ENCODE peak calls at places on chromosomes 2 and 18, in seven cellular contexts. M is prostate gland, H is mammary epithelial cell, V is stomach, F is fibroblast of lung, A is nephron progenitor cell, S is kidney epithelial cell. R is an unnamed sample.

GRCh38 chr2:15875969-15876705 is 64.2 kb upstream of the MYCN start:
- DNase-seq in M (no peak), H (no peak), V (no peak), F (no peak), A (no peak), S (no peak), R (no peak)

GRCh38 chr2:101399001-101399794 is 11.9 kb upstream of the CREG2 start:
- DNase-seq in M (no peak), H (no peak), V (no peak), F (no peak), A (no peak), S (no peak), R (no peak)

GRCh38 chr18:46344416-46345180 is 240.4 kb downstream of the HAUS1 start:
- DNase-seq in M (no peak), H (no peak), V (no peak), F (no peak), A (no peak), S (no peak), R (no peak)

GRCh38 chr2:175937216-175937615 is 64.9 kb downstream of the LNPK start:
- DNase-seq in M (no peak), H (no peak), V (no peak), F (no peak), A (no peak), S (no peak), R (no peak)

GRCh38 chr2:162333968-162334367 is 10.0 kb upstream of the GCA start:
- DNase-seq in M (no peak), H (peak; percentile 38), V (peak; percentile 38), F (no peak), A (peak; percentile 16), S (no peak), R (peak; percentile 49)

GRCh38 chr2:173010233-173010632 is 65.4 kb upstream of the MAP3K20 start:
- DNase-seq in M (no peak), H (no peak), V (no peak), F (no peak), A (no peak), S (no peak), R (no peak)

GRCh38 chr2:172102858-172103359 is at the start of gene DLX2:
- DNase-seq in M (peak; percentile 63), H (peak; percentile 84), V (peak; percentile 78), F (peak; percentile 75), A (peak; percentile 92), S (peak; percentile 41), R (peak; percentile 70)

GRCh38 chr2:88448248-88448647 is 4.2 kb downstream of the FOXI3 start:
- DNase-seq in M (no peak), H (no peak), V (no peak), F (no peak), A (no peak), S (no peak), R (no peak)

GRCh38 chr2:7744827-7745226 is 827.6 kb downstream of the RNF144A start:
- DNase-seq in M (no peak), H (peak; percentile 46), V (no peak), F (no peak), A (no peak), S (no peak), R (peak; percentile 77)

GRCh38 chr2:217943379-217944321 is 59.1 kb downstream of the TNS1 start:
- DNase-seq in M (peak; percentile 74), H (no peak), V (peak; percentile 81), F (peak; percentile 70), A (peak; percentile 87), S (no peak), R (no peak)

GRCh38 chr2:30293303-30293912 is 62.1 kb downstream of the LBH start:
- DNase-seq in M (no peak), H (peak; percentile 80), V (no peak), F (peak; percentile 98), A (no peak), S (peak; percentile 96), R (peak; percentile 97)

GRCh38 chr2:167771628-167772027 is 475.8 kb downstream of the STK39 start:
- DNase-seq in M (no peak), H (no peak), V (no peak), F (no peak), A (no peak), S (no peak), R (no peak)

GRCh38 chr18:36688020-36688965 is 140.5 kb downstream of the TPGS2 start:
- DNase-seq in M (peak; percentile 81), H (peak; percentile 60), V (peak; percentile 65), F (peak; percentile 56), A (peak; percentile 78), S (no peak), R (peak; percentile 71)

GRCh38 chr2:159175182-159175581 is 111.3 kb downstream of the WDSUB1 start:
- DNase-seq in M (no peak), H (no peak), V (no peak), F (no peak), A (no peak), S (no peak), R (no peak)

GRCh38 chr2:137947714-137948336 is 16.4 kb upstream of the HNMT start:
- DNase-seq in M (peak; percentile 66), H (peak; percentile 56), V (peak; percentile 78), F (peak; percentile 66), A (peak; percentile 59), S (no peak), R (peak; percentile 65)

GRCh38 chr2:7588295-7588694 is 671.1 kb downstream of the RNF144A start:
- DNase-seq in M (no peak), H (peak; percentile 4), V (no peak), F (no peak), A (no peak), S (no peak), R (peak; percentile 49)

GRCh38 chr2:148720501-148720998 is 76.0 kb downstream of the EPC2 start:
- DNase-seq in M (no peak), H (no peak), V (peak; percentile 51), F (no peak), A (no peak), S (no peak), R (no peak)

GRCh38 chr2:167579826-167580225 is 667.6 kb downstream of the STK39 start:
- DNase-seq in M (no peak), H (no peak), V (no peak), F (peak; percentile 27), A (no peak), S (no peak), R (no peak)

GRCh38 chr2:101479328-101479727 is 4.4 kb upstream of the RFX8 start:
- DNase-seq in M (no peak), H (no peak), V (no peak), F (peak; percentile 26), A (no peak), S (no peak), R (no peak)

GRCh38 chr18:12048827-12049175 is 44.8 kb upstream of the ANKRD62 start:
- DNase-seq in M (no peak), H (peak; percentile 86), V (no peak), F (peak; percentile 85), A (no peak), S (peak; percentile 41), R (peak; percentile 65)

GRCh38 chr2:104758199-104758620 is 95.7 kb upstream of the POU3F3 start:
- DNase-seq in M (no peak), H (no peak), V (no peak), F (peak; percentile 77), A (no peak), S (peak; percentile 26), R (no peak)
- TF ChIP-seq CTCF in M (no peak), H (no peak), V (no peak), F (no peak), A (no peak), S (no peak), R (no peak)

DNA sequence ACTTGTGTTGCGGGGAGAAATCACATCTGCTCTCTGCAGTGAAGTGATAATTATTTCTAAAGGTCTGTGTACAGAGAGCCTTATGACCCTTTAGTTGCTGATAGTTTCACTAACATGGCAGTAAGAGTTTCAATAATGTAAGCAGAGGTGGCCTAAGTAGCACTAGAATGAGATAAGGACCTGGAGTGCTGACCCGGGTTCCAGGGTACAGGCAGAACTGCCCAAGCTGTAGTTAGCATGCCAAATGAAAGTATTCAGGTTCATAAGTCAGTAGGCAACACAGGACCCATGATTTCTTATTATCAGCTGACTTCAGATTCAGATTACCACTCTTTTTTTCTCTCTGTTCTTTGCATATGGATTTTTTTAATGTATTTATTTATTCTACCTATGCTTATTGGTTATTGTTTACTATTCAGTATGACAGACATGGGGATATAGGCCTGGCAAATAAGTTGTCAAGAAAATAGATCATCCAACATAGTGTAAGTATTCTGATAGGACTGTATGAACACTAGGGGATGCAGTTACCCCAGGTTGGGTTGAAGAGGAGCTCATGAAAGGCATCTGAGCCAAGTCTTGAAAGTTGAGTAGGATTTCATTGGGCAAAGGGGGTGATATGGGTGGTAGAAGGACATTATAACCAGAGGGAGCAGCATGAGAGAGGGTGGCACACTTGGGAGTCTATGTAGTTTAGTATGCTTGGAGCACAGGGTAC is 105.2 kb downstream of the CCDC85A start:
- DNase-seq in M (no peak), H (no peak), V (no peak), F (peak; percentile 7), A (no peak), S (no peak), R (no peak)
- TF ChIP-seq CTCF in M (no peak), H (peak; percentile 38), V (no peak), F (no peak), A (no peak), S (peak; percentile 18), R (no peak)

GRCh38 chr2:17573085-17573805 is 32.7 kb downstream of the VSNL1 start:
- DNase-seq in M (no peak), H (peak; percentile 68), V (no peak), F (peak; percentile 85), A (no peak), S (no peak), R (peak; percentile 95)
- TF ChIP-seq CTCF in M (no peak), H (peak; percentile 34), V (no peak), F (no peak), A (peak; percentile 19), S (peak; percentile 26), R (no peak)

DNA sequence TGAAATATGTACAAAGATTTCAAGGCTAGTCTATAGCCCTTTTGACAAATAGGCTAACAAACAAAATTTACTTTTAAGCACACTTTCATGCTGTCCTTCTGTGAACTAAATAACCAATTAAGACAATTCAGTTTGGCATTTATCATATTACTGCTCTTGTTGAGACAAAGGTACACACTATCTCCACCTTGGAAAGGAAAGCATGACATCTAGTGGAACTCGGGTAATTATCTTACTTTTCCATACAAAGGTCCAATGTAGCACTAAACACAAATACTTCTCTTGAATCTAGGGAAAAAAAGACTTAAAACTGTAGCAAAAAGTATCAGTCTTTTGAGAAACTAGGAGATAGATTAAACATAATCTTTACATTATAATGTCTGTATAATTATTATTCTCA is 125.0 kb upstream of the CD226 start:
- DNase-seq in M (no peak), H (peak; percentile 4), V (no peak), F (peak; percentile 47), A (no peak), S (peak; percentile 7), R (peak; percentile 52)
- TF ChIP-seq CTCF in M (no peak), H (peak; percentile 49), V (no peak), F (no peak), A (no peak), S (peak; percentile 23), R (no peak)

R was measured in bronchial epithelial cell.